ENCODE peak calls at places on chromosomes 2 and 18, in six cellular contexts. G is neural progenitor cell; E is kidney; A is CD8-positive, alpha-beta T cell; K is neuronal stem cell; F is HCT116. T is an unnamed sample.

GRCh38 chr18:7393080-7393479 is 162.2 kb downstream of the LRRC30 start:
- DNase-seq in E (no peak), G (no peak), F (no peak), K (no peak), A (no peak), T (no peak)

GRCh38 chr2:206989306-206989705 is 50.0 kb downstream of the CPO start:
- DNase-seq in E (no peak), G (peak), F (peak), A (no peak), K (no peak), T (no peak)

GRCh38 chr18:515156-515815 is 14.8 kb upstream of the COLEC12 start:
- DNase-seq in K (no peak), A (no peak), G (no peak), F (no peak), E (no peak), T (no peak)

GRCh38 chr2:97748397-97748796 is 35.0 kb downstream of the ZAP70 start:
- DNase-seq in G (peak), A (peak), E (peak), F (no peak), K (peak), T (peak)

GRCh38 chr2:179581605-179582004 is 279.8 kb downstream of the ZNF385B start:
- DNase-seq in K (no peak), G (no peak), A (no peak), F (peak), E (no peak), T (no peak)

GRCh38 chr2:218282173-218282991 is 9.9 kb downstream of the TMBIM1 start:
- DNase-seq in E (peak), G (no peak), K (no peak), F (no peak), A (no peak), T (no peak)

GRCh38 chr2:75238670-75239330 is 39.5 kb upstream of the TACR1 start:
- DNase-seq in F (no peak), A (no peak), E (no peak), K (no peak), G (no peak), T (no peak)

GRCh38 chr2:222049946-222050345 is 248.9 kb downstream of the PAX3 start:
- DNase-seq in K (no peak), A (no peak), E (no peak), G (no peak), F (no peak), T (no peak)

GRCh38 chr2:46858697-46859080 is 56.9 kb downstream of the MCFD2 start:
- DNase-seq in E (no peak), K (no peak), G (no peak), F (no peak), A (no peak), T (no peak)

GRCh38 chr2:64525323-64525625 is 1.1 kb downstream of the AFTPH start:
- DNase-seq in K (no peak), F (no peak), E (no peak), G (no peak), A (peak), T (no peak)

GRCh38 chr2:52034706-52035105 is 1002.8 kb upstream of the NRXN1 start:
- DNase-seq in G (no peak), K (no peak), F (no peak), E (no peak), A (no peak), T (no peak)

GRCh38 chr2:158102446-158102845 is 770 bp downstream of the UPP2 start:
- DNase-seq in F (no peak), E (no peak), G (no peak), K (no peak), A (no peak), T (no peak)

GRCh38 chr2:159484537-159484936 is 131.8 kb downstream of the BAZ2B start:
- DNase-seq in K (no peak), E (no peak), G (no peak), A (no peak), F (no peak), T (no peak)

GRCh38 chr2:94874277-94874997 is 3.2 kb downstream of the TEKT4 start:
- DNase-seq in A (peak), F (peak), K (peak), E (peak), G (no peak), T (no peak)

GRCh38 chr2:232309592-232309991 is 69.0 kb upstream of the ALPP start:
- DNase-seq in G (no peak), F (no peak), A (no peak), E (no peak), K (no peak), T (no peak)

GRCh38 chr18:12391487-12392136 is 14.6 kb upstream of the AFG3L2 start:
- DNase-seq in K (peak), F (peak), A (peak), G (peak), E (no peak), T (no peak)

GRCh38 chr2:228180126-228181097 is 1.1 kb downstream of the SPHKAP start:
- DNase-seq in G (peak), F (no peak), K (peak), E (peak), A (no peak), T (peak)

GRCh38 chr2:120797421-120798289 is 62.0 kb downstream of the GLI2 start:
- DNase-seq in A (no peak), G (peak), E (no peak), K (no peak), F (no peak), T (no peak)

GRCh38 chr2:65595641-65596040 is 163.2 kb upstream of the SPRED2 start:
- DNase-seq in A (no peak), G (no peak), E (no peak), F (no peak), K (no peak), T (no peak)

GRCh38 chr2:227366861-227367800 is 12.0 kb downstream of the TM4SF20 start:
- DNase-seq in A (no peak), E (no peak), G (no peak), F (no peak), K (no peak), T (no peak)

GRCh38 chr18:45687617-45688016 is 36.4 kb upstream of the SLC14A1 start:
- DNase-seq in F (no peak), A (no peak), E (no peak), K (no peak), G (no peak), T (no peak)

GRCh38 chr2:110858135-110858737 is 125.9 kb downstream of the ACOXL start:
- DNase-seq in K (no peak), A (peak), F (no peak), E (no peak), G (no peak), T (no peak)

GRCh38 chr18:80246656-80247402 is 485 bp downstream of the PARD6G start:
- DNase-seq in F (no peak), G (peak), E (peak), K (peak), A (no peak), T (no peak)

GRCh38 chr18:70289351-70290330 is 796 bp downstream of the SOCS6 start:
- DNase-seq in K (peak), G (peak), E (peak), A (no peak), F (no peak), T (no peak)

GRCh38 chr2:45938649-45939511 is 287.4 kb downstream of the PRKCE start:
- DNase-seq in G (peak), A (no peak), K (no peak), F (peak), E (peak), T (no peak)

GRCh38 chr18:73985855-73986254 is 161.8 kb downstream of the FBXO15 start:
- DNase-seq in A (no peak), E (no peak), K (no peak), G (no peak), F (no peak), T (no peak)

GRCh38 chr2:113818382-113818951 is 62.0 kb upstream of the SLC35F5 start:
- DNase-seq in E (peak), F (peak), K (peak), G (peak), A (no peak), T (no peak)

GRCh38 chr2:31217465-31218200 is at the start of gene CAPN14:
- DNase-seq in A (no peak), E (no peak), G (no peak), F (no peak), K (no peak), T (no peak)

GRCh38 chr18:3660719-3661118 is 210.7 kb downstream of the TGIF1 start:
- DNase-seq in G (no peak), F (no peak), E (no peak), A (no peak), K (no peak), T (no peak)

GRCh38 chr2:120568089-120568974 is 167.3 kb upstream of the GLI2 start:
- DNase-seq in K (no peak), F (no peak), A (no peak), G (no peak), E (peak), T (no peak)

GRCh38 chr2:98148968-98149697 is 62.2 kb downstream of the VWA3B start:
- DNase-seq in A (no peak), K (no peak), F (peak), G (no peak), E (no peak), T (no peak)

GRCh38 chr18:56085561-56085960 is 497.6 kb upstream of the TCF4 start:
- DNase-seq in F (no peak), E (no peak), G (no peak), K (no peak), A (no peak), T (no peak)

GRCh38 chr18:31275722-31276463 is 42.1 kb upstream of the DSG1 start:
- DNase-seq in F (peak), G (no peak), E (no peak), K (no peak), A (no peak), T (no peak)

GRCh38 chr2:85455552-85456090 is 37.1 kb downstream of the SH2D6 start:
- DNase-seq in A (no peak), F (no peak), E (no peak), K (no peak), G (no peak), T (no peak)

GRCh38 chr2:1603521-1603920 is 140.8 kb downstream of the PXDN start:
- DNase-seq in G (no peak), K (no peak), A (no peak), F (no peak), E (peak), T (no peak)

GRCh38 chr2:104952976-104953375 is 84.9 kb upstream of the MRPS9 start:
- DNase-seq in A (no peak), G (no peak), F (no peak), E (no peak), K (no peak), T (no peak)

DNA sequence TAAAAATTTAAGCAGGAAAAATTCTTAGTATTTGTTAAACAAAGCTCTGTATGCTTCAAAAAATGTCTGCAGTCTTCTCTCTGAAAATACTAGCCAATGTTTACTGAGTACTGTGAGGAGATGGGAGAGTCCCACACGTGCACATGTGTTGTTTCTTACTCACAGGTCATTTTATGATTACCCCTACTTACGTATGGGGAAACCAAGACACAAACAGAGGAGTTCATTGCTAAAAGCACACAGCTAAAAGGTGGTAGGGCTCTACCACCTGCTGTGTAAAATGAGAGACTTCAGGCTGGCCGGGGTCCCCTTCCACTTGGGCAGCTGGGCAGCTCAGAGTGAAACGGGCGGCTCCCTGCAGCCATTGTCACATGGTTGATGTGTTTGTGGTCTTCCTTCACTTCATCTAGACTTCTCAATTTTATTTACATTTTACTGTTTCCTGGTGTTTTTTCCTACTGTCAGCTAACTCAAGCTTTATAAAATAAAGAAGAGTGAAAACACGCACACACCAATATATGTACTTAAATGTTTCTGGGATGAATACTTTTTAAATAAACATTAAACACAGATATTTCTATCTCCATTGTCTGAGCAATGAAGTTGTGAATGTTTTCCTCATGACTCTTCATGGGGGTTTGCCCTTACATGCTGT is 71.2 kb downstream of the MBP start:
- DNase-seq in E (no peak), K (no peak), A (no peak), F (no peak), G (no peak), T (no peak)
- H3K27ac ChIP-seq in E (no peak), K (no peak), A (peak), F (no peak), G (no peak), T (no peak)

GRCh38 chr2:201696151-201696659 is 2.2 kb downstream of the MPP4 start:
- DNase-seq in K (no peak), G (no peak), F (no peak), A (no peak), E (no peak), T (no peak)
- H3K4me3 ChIP-seq in K (no peak), G (no peak), F (no peak), A (no peak), E (no peak), T (no peak)

GRCh38 chr2:240858321-240858720 is 10.3 kb upstream of the AGXT start:
- DNase-seq in F (no peak), A (no peak), K (no peak), E (no peak), G (no peak), T (no peak)

GRCh38 chr2:240855670-240856069 is 13.0 kb upstream of the AGXT start:
- DNase-seq in A (no peak), K (no peak), E (no peak), G (no peak), F (no peak), T (no peak)

GRCh38 chr2:240857039-240858008 is 11.3 kb upstream of the AGXT start:
- DNase-seq in K (no peak), G (no peak), E (no peak), A (no peak), F (no peak), T (no peak)

GRCh38 chr2:240858871-240859270 is 9.8 kb upstream of the AGXT start:
- DNase-seq in E (no peak), F (no peak), A (no peak), G (no peak), K (no peak), T (no peak)

GRCh38 chr2:240856151-240856980 is 12.3 kb upstream of the AGXT start:
- DNase-seq in F (peak), G (peak), K (no peak), E (peak), A (no peak), T (no peak)
- H3K27ac ChIP-seq in F (no peak), G (no peak), K (no peak), E (no peak), A (no peak), T (no peak)

DNA sequence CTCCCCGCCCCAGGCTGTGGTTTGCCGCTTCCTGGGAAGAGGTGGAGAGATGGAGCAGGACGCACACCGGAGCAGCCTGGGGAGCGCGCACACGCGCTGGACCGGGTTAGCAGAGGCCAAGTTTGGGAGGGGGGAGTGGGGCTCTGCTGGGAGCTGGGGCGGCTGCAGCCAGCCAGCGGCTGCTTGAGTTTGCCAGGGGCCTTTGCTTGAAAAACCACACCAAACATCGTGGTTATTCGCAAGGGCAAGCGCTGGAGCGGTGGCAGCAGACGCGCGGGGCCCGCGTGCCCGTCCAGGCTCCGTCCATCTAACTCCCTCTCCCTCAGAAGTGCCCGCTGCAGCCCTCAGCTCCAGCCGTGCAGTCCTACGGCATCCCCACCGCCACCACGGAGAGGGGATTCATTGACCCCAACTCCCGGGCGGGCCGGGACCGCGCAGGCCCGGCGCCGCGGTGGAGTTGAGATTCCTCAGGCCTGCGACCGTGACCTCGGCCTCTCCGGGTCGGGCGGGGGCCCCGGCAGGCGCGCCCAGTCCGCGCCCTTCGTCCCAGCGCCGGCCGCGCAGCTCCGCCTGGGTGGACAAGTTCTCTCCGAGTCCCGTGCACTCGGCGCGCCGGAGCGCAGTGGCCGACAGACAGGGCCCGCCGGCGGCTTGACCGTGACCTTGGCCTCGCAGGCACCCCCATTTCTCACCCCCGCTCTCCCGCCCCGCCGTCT is 4.5 kb downstream of the PTGR3 start:
- DNase-seq in E (peak), K (peak), F (no peak), A (no peak), G (peak), T (no peak)
- H3K4me3 ChIP-seq in E (peak), K (no peak), F (no peak), A (peak), G (peak), T (peak)

DNA sequence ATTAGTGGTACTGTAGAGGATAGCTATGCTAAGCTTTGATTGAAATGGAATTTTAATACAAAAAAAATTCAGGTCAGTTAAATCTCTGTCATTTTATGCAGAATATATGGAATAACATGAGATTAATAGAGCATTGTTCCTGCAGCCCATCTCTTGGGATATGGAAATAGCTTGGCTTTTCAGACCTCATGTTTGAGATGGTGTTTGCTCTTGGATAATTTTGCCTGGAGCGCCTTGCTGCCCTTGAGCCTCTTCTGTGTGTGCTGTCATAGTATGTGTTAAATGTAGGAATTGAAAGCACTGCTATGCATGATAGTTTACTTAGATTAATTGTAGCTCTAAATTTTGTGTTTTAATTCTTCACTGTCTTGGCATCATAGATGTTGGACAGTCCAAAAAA is 27.7 kb downstream of the GALNT1 start:
- DNase-seq in K (no peak), G (no peak), F (no peak), A (no peak), E (no peak), T (no peak)
- H3K27ac ChIP-seq in K (no peak), G (no peak), F (no peak), A (no peak), E (no peak), T (no peak)

T was measured in iPS DF 6.9.